ENCODE peak calls at places on chromosome 6, in five cellular contexts. X, D, A, B and T are unnamed samples.
A peak's percentile ranks its signal among the peaks of the same experiment; 100 is the strongest.

GRCh38 chr6:162153991-162154390 is 573.6 kb downstream of the PRKN start:
- DNase-seq in X (no peak), D (no peak), A (no peak), B (no peak), T (no peak)

GRCh38 chr6:6328451-6328850 is 8.0 kb upstream of the F13A1 start:
- DNase-seq in X (no peak), D (no peak), A (no peak), B (no peak), T (no peak)

GRCh38 chr6:130758818-130759217 is 68.4 kb upstream of the SMLR1 start:
- DNase-seq in X (no peak), D (no peak), A (no peak), B (no peak), T (no peak)

GRCh38 chr6:158006331-158006730 is 24.7 kb downstream of the SYNJ2 start:
- DNase-seq in X (no peak), D (no peak), A (no peak), B (no peak), T (no peak)

GRCh38 chr6:41960026-41960425 is 18.4 kb upstream of the CCND3 start:
- DNase-seq in X (no peak), D (no peak), A (no peak), B (no peak), T (no peak)

GRCh38 chr6:52877168-52877567 is 32.3 kb downstream of the GSTA3 start:
- DNase-seq in X (peak; percentile 97), D (no peak), A (no peak), B (no peak), T (peak; percentile 75)

GRCh38 chr6:107540465-107540857 is 50.5 kb downstream of the SOBP start:
- DNase-seq in X (no peak), D (no peak), A (no peak), B (no peak), T (no peak)

GRCh38 chr6:7841781-7842468 is 68.7 kb downstream of the TXNDC5 start:
- DNase-seq in X (no peak), D (no peak), A (no peak), B (no peak), T (no peak)

GRCh38 chr6:32816746-32817204 is at the start of gene HLA-DOB:
- DNase-seq in X (no peak), D (peak; percentile 81), A (no peak), B (no peak), T (no peak)

GRCh38 chr6:130513770-130514169 is 148.0 kb downstream of the TMEM200A start:
- DNase-seq in X (peak; percentile 98), D (no peak), A (no peak), B (peak; percentile 59), T (peak; percentile 70)

GRCh38 chr6:107604549-107604948 is 114.6 kb downstream of the SOBP start:
- DNase-seq in X (no peak), D (no peak), A (no peak), B (no peak), T (no peak)

GRCh38 chr6:134909701-134910595 is 40.0 kb downstream of the ALDH8A1 start:
- DNase-seq in X (no peak), D (no peak), A (no peak), B (no peak), T (no peak)

GRCh38 chr6:132934496-132934895 is 120.1 kb downstream of the RPS12 start:
- DNase-seq in X (peak; percentile 58), D (no peak), A (no peak), B (no peak), T (no peak)

GRCh38 chr6:47484616-47485015 is 7.0 kb downstream of the CD2AP start:
- DNase-seq in X (peak; percentile 96), D (no peak), A (no peak), B (no peak), T (peak; percentile 67)

GRCh38 chr6:30494275-30494990 is 5.1 kb downstream of the HLA-E start:
- DNase-seq in X (no peak), D (no peak), A (no peak), B (peak; percentile 39), T (no peak)